ENCODE peak calls at places on chromosomes 4 and X, in eight cellular contexts. P, E, X, R, M, Z, Y and T are unnamed samples.

GRCh38 chr4:138078264-138078663 is 163.9 kb downstream of the SLC7A11 start:
- DNase-seq in Y (no peak), M (no peak), P (no peak), R (no peak), X (no peak), Z (no peak), E (no peak), T (no peak)

GRCh38 chr4:12399781-12400180 is 971.1 kb upstream of the HS3ST1 start:
- DNase-seq in E (no peak), Y (no peak), Z (no peak), M (no peak), P (no peak), X (no peak), R (no peak), T (no peak)

GRCh38 chrX:96027363-96027894 is 657.2 kb upstream of the DIAPH2 start:
- DNase-seq in P (no peak), Z (no peak), E (no peak), Y (no peak), X (no peak), R (no peak), M (no peak), T (no peak)

GRCh38 chr4:156898373-156899117 is 73.1 kb downstream of the PDGFC start:
- DNase-seq in R (no peak), X (no peak), M (no peak), P (no peak), Z (no peak), E (no peak), Y (no peak), T (no peak)

GRCh38 chr4:105126311-105127153 is 20.1 kb upstream of the TET2 start:
- DNase-seq in E (no peak), P (no peak), Y (no peak), Z (no peak), M (no peak), X (no peak), R (no peak), T (no peak)

GRCh38 chr4:8900588-8900987 is 28.9 kb upstream of the HMX1 start:
- DNase-seq in P (no peak), R (no peak), Y (no peak), M (no peak), E (no peak), X (no peak), Z (no peak), T (no peak)

GRCh38 chr4:122086338-122086737 is 65.8 kb upstream of the BLTP1 start:
- DNase-seq in M (no peak), Y (no peak), E (no peak), P (no peak), X (no peak), R (no peak), Z (no peak), T (no peak)

GRCh38 chrX:37995428-37995827 is 10.9 kb upstream of the SYTL5 start:
- DNase-seq in Z (no peak), R (no peak), P (no peak), M (no peak), E (no peak), Y (no peak), X (no peak), T (no peak)

GRCh38 chrX:153622661-153623309 is 23.8 kb upstream of the CCNQ start:
- DNase-seq in M (peak; percentile 30), Y (no peak), Z (no peak), X (no peak), R (no peak), E (no peak), P (no peak), T (no peak)

GRCh38 chrX:41475611-41476241 is 28.6 kb downstream of the NYX start:
- DNase-seq in Y (no peak), Z (no peak), E (no peak), P (no peak), X (no peak), M (no peak), R (no peak), T (no peak)

GRCh38 chr4:25863906-25864418 is 1.2 kb upstream of the SEL1L3 start:
- DNase-seq in R (no peak), E (no peak), Z (peak; percentile 41), P (no peak), M (no peak), X (no peak), Y (no peak), T (no peak)

GRCh38 chr4:174255790-174256189 is 27.7 kb downstream of the FBXO8 start:
- DNase-seq in Y (peak; percentile 28), X (no peak), M (no peak), E (no peak), Z (no peak), P (peak; percentile 44), R (no peak), T (no peak)

GRCh38 chr4:8607603-8608481 is 15.3 kb downstream of the CPZ start:
- DNase-seq in P (no peak), R (no peak), Z (peak; percentile 34), X (peak; percentile 85), M (peak; percentile 75), Y (no peak), E (no peak), T (peak; percentile 79)

GRCh38 chrX:38233891-38234807 is 13.5 kb upstream of the SRPX start:
- DNase-seq in Y (peak; percentile 76), Z (no peak), P (no peak), E (no peak), X (no peak), M (no peak), R (no peak), T (no peak)

GRCh38 chr4:38930199-38930598 is 62.6 kb downstream of the FAM114A1 start:
- DNase-seq in P (no peak), Y (no peak), X (peak; percentile 43), Z (no peak), E (no peak), R (no peak), M (no peak), T (peak; percentile 38)

GRCh38 chrX:71492086-71493065 is 40.5 kb upstream of the OGT start:
- DNase-seq in P (no peak), X (peak; percentile 63), R (peak; percentile 73), M (peak; percentile 56), Y (peak; percentile 21), E (peak; percentile 25), Z (no peak), T (peak; percentile 47)

GRCh38 chr4:39363773-39364393 is 2.3 kb downstream of the RFC1 start:
- DNase-seq in E (no peak), R (no peak), P (no peak), M (no peak), Y (no peak), Z (peak; percentile 58), X (no peak), T (no peak)

GRCh38 chr4:185682236-185682635 is 129.8 kb downstream of the SORBS2 start:
- DNase-seq in Y (peak; percentile 2), X (no peak), M (no peak), E (no peak), Z (no peak), P (no peak), R (no peak), T (no peak)

GRCh38 chr4:146243141-146243882 is 29.0 kb downstream of the REELD1 start:
- DNase-seq in R (peak; percentile 61), Z (peak; percentile 10), M (peak; percentile 45), E (peak; percentile 13), Y (no peak), P (no peak), X (peak; percentile 76), T (peak; percentile 87)

GRCh38 chr4:186790630-186791029 is 67.0 kb upstream of the FAT1 start:
- DNase-seq in R (no peak), Z (no peak), P (no peak), X (no peak), E (no peak), Y (no peak), M (no peak), T (no peak)

GRCh38 chr4:56976878-56977320 is 507 bp downstream of the NOA1 start:
- DNase-seq in P (no peak), E (peak; percentile 51), M (no peak), X (peak; percentile 58), Y (peak; percentile 12), Z (peak; percentile 62), R (no peak), T (peak; percentile 59)

GRCh38 chr4:89541998-89542397 is 234.4 kb upstream of the GPRIN3 start:
- DNase-seq in R (no peak), P (no peak), E (no peak), Z (no peak), M (no peak), Y (no peak), X (no peak), T (no peak)

DNA sequence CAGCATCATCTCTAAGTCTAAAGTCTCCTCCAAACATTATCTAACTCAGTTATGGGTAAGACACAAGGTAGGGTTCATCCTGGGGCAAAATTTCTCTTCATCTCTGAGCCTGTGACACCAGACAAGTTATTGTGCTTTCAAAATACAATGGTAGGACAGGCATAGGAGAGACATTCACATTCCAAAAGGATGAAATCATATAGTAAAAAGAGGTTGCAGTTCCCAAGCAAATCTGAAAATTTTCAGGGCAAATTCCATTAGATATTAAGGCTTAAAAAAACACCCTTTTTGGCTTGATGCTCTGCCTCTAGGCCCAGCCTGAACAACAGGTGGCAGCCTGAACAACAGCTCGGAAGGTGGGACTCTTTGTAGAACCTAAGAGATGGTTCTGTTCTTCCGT is 448.3 kb upstream of the SLIT2 start:
- DNase-seq in Y (no peak), E (no peak), Z (no peak), M (no peak), X (no peak), P (peak; percentile 2), R (no peak), T (no peak)
- TF ChIP-seq CTCF in Y (no peak), E (no peak), Z (no peak), M (no peak), X (no peak), P (no peak), R (no peak), T (no peak)

GRCh38 chrX:9724711-9725110 is 40.9 kb downstream of the GPR143 start:
- DNase-seq in Y (peak; percentile 6), E (no peak), Z (no peak), X (no peak), P (no peak), R (no peak), M (no peak), T (no peak)
- TF ChIP-seq CTCF in Y (no peak), E (no peak), Z (no peak), X (no peak), P (no peak), R (no peak), M (no peak), T (no peak)

GRCh38 chrX:103774070-103774642 is 2.5 kb upstream of the PLP1 start:
- DNase-seq in Z (peak; percentile 7), P (no peak), M (no peak), Y (peak; percentile 37), R (no peak), E (no peak), X (no peak), T (no peak)
- TF ChIP-seq CTCF in Z (peak; percentile 54), P (peak; percentile 50), M (no peak), Y (peak; percentile 59), R (peak; percentile 40), E (no peak), X (no peak), T (no peak)

GRCh38 chr4:81919238-81919637 is 447.5 kb upstream of the RASGEF1B start:
- DNase-seq in E (no peak), X (no peak), Z (peak; percentile 29), Y (no peak), M (no peak), R (no peak), P (no peak), T (peak; percentile 21)
- TF ChIP-seq CTCF in E (no peak), X (peak; percentile 31), Z (peak; percentile 63), Y (no peak), M (no peak), R (no peak), P (peak; percentile 17), T (peak; percentile 28)

GRCh38 chrX:83008415-83008814 is 499.7 kb upstream of the POU3F4 start:
- DNase-seq in X (no peak), R (no peak), M (no peak), Z (peak; percentile 37), E (no peak), P (no peak), Y (no peak), T (no peak)
- TF ChIP-seq CTCF in X (peak; percentile 56), R (peak; percentile 43), M (no peak), Z (peak; percentile 73), E (peak; percentile 17), P (no peak), Y (no peak), T (peak; percentile 23)